ENCODE peak calls at places on chromosomes 16 and 17, in four cellular contexts. C is anterior cingulate cortex; R is activated CD8-positive, alpha-beta memory T cell treated with anti-CD3 and anti-CD28 coated beads for 1 hour; T is T-helper 2 cell. F is an unnamed sample.

GRCh38 chr17:7046127-7046724 is 2.3 kb upstream of the SLC16A11 start:
- DNase-seq in C (peak; percentile 25), R (no peak), T (peak; percentile 14), F (peak; percentile 95)

GRCh38 chr17:12627177-12627629 is 38.5 kb upstream of the MYOCD start:
- DNase-seq in T (no peak), R (no peak), C (no peak), F (no peak)

GRCh38 chr17:27038676-27039075 is 255.2 kb upstream of the WSB1 start:
- DNase-seq in T (no peak), C (no peak), R (no peak), F (no peak)

GRCh38 chr17:2138768-2139167 is 83.9 kb downstream of the HIC1 start:
- DNase-seq in C (no peak), T (no peak), R (no peak), F (no peak)

GRCh38 chr16:77236063-77236511 is 36.9 kb downstream of the SYCE1L start:
- DNase-seq in R (peak; percentile 70), C (peak; percentile 69), T (peak; percentile 69), F (peak; percentile 95)

GRCh38 chr17:49249292-49249794 is 18.8 kb upstream of the PHOSPHO1 start:
- DNase-seq in C (no peak), T (no peak), R (no peak), F (no peak)

GRCh38 chr16:51898872-51899271 is 648.1 kb downstream of the TOX3 start:
- DNase-seq in C (no peak), T (no peak), R (no peak), F (no peak)

GRCh38 chr16:53726625-53727024 is 22.7 kb downstream of the FTO start:
- DNase-seq in R (no peak), T (no peak), C (no peak), F (no peak)

GRCh38 chr16:31354394-31355291 is at the start of gene ITGAX:
- DNase-seq in T (no peak), R (no peak), C (no peak), F (peak; percentile 37)

GRCh38 chr17:74297941-74298340 is 23.9 kb downstream of the DNAI2 start:
- DNase-seq in C (no peak), T (no peak), R (no peak), F (no peak)

GRCh38 chr16:3609895-3610697 is 1.3 kb downstream of the SLX4 start:
- DNase-seq in C (no peak), T (no peak), R (no peak), F (no peak)

GRCh38 chr17:81189670-81190530 is 23.9 kb upstream of the AATK start:
- DNase-seq in T (no peak), C (peak; percentile 8), R (no peak), F (peak; percentile 34)

GRCh38 chr17:57458718-57459285 is 202.5 kb downstream of the MSI2 start:
- DNase-seq in T (no peak), R (no peak), C (no peak), F (no peak)

GRCh38 chr16:72029567-72030271 is 21.2 kb downstream of the DHODH start:
- DNase-seq in T (no peak), C (no peak), R (no peak), F (no peak)

GRCh38 chr17:73401911-73402310 is 90.1 kb upstream of the CDC42EP4 start:
- DNase-seq in R (no peak), C (peak; percentile 17), T (no peak), F (peak; percentile 29)

GRCh38 chr17:17018612-17019429 is 23.4 kb upstream of the MPRIP start:
- DNase-seq in T (no peak), R (no peak), C (no peak), F (no peak)

GRCh38 chr16:53946745-53947386 is 242.9 kb downstream of the FTO start:
- DNase-seq in R (no peak), C (no peak), T (no peak), F (no peak)

GRCh38 chr17:19348081-19348650 is 14.4 kb downstream of the B9D1 start:
- DNase-seq in T (no peak), R (no peak), C (no peak), F (peak; percentile 73)

GRCh38 chr16:89922884-89923639 is at the start of gene TUBB3:
- DNase-seq in R (no peak), C (peak; percentile 63), T (no peak), F (peak; percentile 84)

GRCh38 chr17:40625311-40625710 is 22.3 kb downstream of the SMARCE1 start:
- DNase-seq in R (no peak), C (no peak), T (no peak), F (no peak)

GRCh38 chr17:5772720-5773119 is 188.4 kb upstream of the NLRP1 start:
- DNase-seq in R (no peak), C (no peak), T (no peak), F (no peak)

GRCh38 chr16:31708348-31708747 is 165.3 kb upstream of the ZNF267 start:
- DNase-seq in C (no peak), T (no peak), R (no peak), F (no peak)